ENCODE peak calls at places on chromosomes 5 and 9, in seven cellular contexts. A, L, C, U, N, W and X are unnamed samples.
A peak's percentile ranks its signal among the peaks of the same experiment; 100 is the strongest.

GRCh38 chr5:113140837-113141661 is 164.5 kb downstream of the DCP2 start:
- DNase-seq in A (peak; percentile 90), L (no peak), C (no peak), U (no peak), N (no peak), W (no peak), X (peak; percentile 29)

GRCh38 chr5:39185761-39186160 is 33.6 kb downstream of the FYB1 start:
- DNase-seq in A (no peak), L (no peak), C (no peak), U (no peak), N (no peak), W (no peak), X (no peak)

GRCh38 chr5:61023131-61023530 is 78.1 kb downstream of the NDUFAF2 start:
- DNase-seq in A (peak; percentile 29), L (no peak), C (no peak), U (no peak), N (no peak), W (no peak), X (no peak)

GRCh38 chr9:28073278-28073677 is 500.0 kb upstream of the C9orf72 start:
- DNase-seq in A (peak; percentile 23), L (peak; percentile 6), C (peak; percentile 40), U (peak; percentile 40), N (peak; percentile 75), W (no peak), X (peak; percentile 17)

GRCh38 chr5:151181818-151182217 is 24.2 kb upstream of the ANXA6 start:
- DNase-seq in A (no peak), L (no peak), C (no peak), U (no peak), N (no peak), W (no peak), X (no peak)

GRCh38 chr9:129480705-129481104 is 140.2 kb downstream of the C9orf50 start:
- DNase-seq in A (no peak), L (no peak), C (no peak), U (no peak), N (no peak), W (no peak), X (no peak)

GRCh38 chr9:3788211-3788610 is 262.4 kb upstream of the RFX3 start:
- DNase-seq in A (no peak), L (no peak), C (no peak), U (no peak), N (no peak), W (no peak), X (no peak)

GRCh38 chr9:37406603-37407401 is 15.7 kb upstream of the GRHPR start:
- DNase-seq in A (no peak), L (no peak), C (no peak), U (no peak), N (no peak), W (no peak), X (no peak)

GRCh38 chr5:39518516-39518915 is 93.7 kb upstream of the DAB2 start:
- DNase-seq in A (peak; percentile 84), L (no peak), C (peak; percentile 59), U (no peak), N (no peak), W (no peak), X (no peak)

GRCh38 chr5:1281038-1281882 is 13.6 kb downstream of the TERT start:
- DNase-seq in A (no peak), L (no peak), C (no peak), U (no peak), N (no peak), W (no peak), X (no peak)

GRCh38 chr5:137621861-137622823 is 113.7 kb downstream of the KLHL3 start:
- DNase-seq in A (no peak), L (peak; percentile 76), C (no peak), U (no peak), N (no peak), W (no peak), X (peak; percentile 75)

GRCh38 chr5:119529811-119530210 is 77.5 kb downstream of the HSD17B4 start:
- DNase-seq in A (no peak), L (no peak), C (no peak), U (no peak), N (no peak), W (no peak), X (no peak)